ENCODE peak calls at places on chromosomes 13 and 19, in nine cellular contexts. One of them, this sample, is unnamed.

GRCh38 chr19:52962394-52963228 is at the start of gene ZNF816:
- DNase-seq in stimulated activated CD4-positive, alpha-beta T cell treated with anti-CD3 and anti-CD28 coated beads, Interleukin-15, amount 100 ng/mL, for 1 hour: peak; percentile 98
- DNase-seq in T-helper 1 cell: peak; percentile 98
- DNase-seq in stimulated activated effector memory CD8-positive, alpha-beta T cell treated with anti-CD3 and anti-CD28 coated beads, Interleukin-12 subunit alpha, Interleukin-12 subunit beta, amount 100 ng/mL, for 72 hours: peak; percentile 98
- DNase-seq in cardiac muscle cell: peak; percentile 98
- DNase-seq in HFF-Myc: peak; percentile 42
- DNase-seq in GF-D8: peak; percentile 81
- DNase-seq in EL: peak; percentile 96
- DNase-seq in left cardiac atrium: peak; percentile 98
- DNase-seq in this sample: peak; percentile 84

GRCh38 chr13:93345642-93346220 is 119.1 kb downstream of the GPC6 start:
- DNase-seq in stimulated activated CD4-positive, alpha-beta T cell treated with anti-CD3 and anti-CD28 coated beads, Interleukin-15, amount 100 ng/mL, for 1 hour: no peak
- DNase-seq in stimulated activated effector memory CD8-positive, alpha-beta T cell treated with anti-CD3 and anti-CD28 coated beads, Interleukin-12 subunit alpha, Interleukin-12 subunit beta, amount 100 ng/mL, for 72 hours: no peak
- DNase-seq in GF-D8: no peak
- DNase-seq in HFF-Myc: no peak
- DNase-seq in left cardiac atrium: no peak
- DNase-seq in T-helper 1 cell: no peak
- DNase-seq in EL: no peak
- DNase-seq in cardiac muscle cell: no peak
- DNase-seq in this sample: no peak

GRCh38 chr13:111668451-111668850 is 348.0 kb downstream of the TEX29 start:
- DNase-seq in stimulated activated CD4-positive, alpha-beta T cell treated with anti-CD3 and anti-CD28 coated beads, Interleukin-15, amount 100 ng/mL, for 1 hour: no peak
- DNase-seq in HFF-Myc: no peak
- DNase-seq in GF-D8: no peak
- DNase-seq in stimulated activated effector memory CD8-positive, alpha-beta T cell treated with anti-CD3 and anti-CD28 coated beads, Interleukin-12 subunit alpha, Interleukin-12 subunit beta, amount 100 ng/mL, for 72 hours: no peak
- DNase-seq in T-helper 1 cell: no peak
- DNase-seq in left cardiac atrium: no peak
- DNase-seq in EL: no peak
- DNase-seq in cardiac muscle cell: no peak
- DNase-seq in this sample: no peak

GRCh38 chr19:10551698-10552301 is 8.1 kb downstream of the ATG4D start:
- DNase-seq in T-helper 1 cell: no peak
- DNase-seq in stimulated activated CD4-positive, alpha-beta T cell treated with anti-CD3 and anti-CD28 coated beads, Interleukin-15, amount 100 ng/mL, for 1 hour: no peak
- DNase-seq in HFF-Myc: peak; percentile 16
- DNase-seq in GF-D8: no peak
- DNase-seq in left cardiac atrium: no peak
- DNase-seq in stimulated activated effector memory CD8-positive, alpha-beta T cell treated with anti-CD3 and anti-CD28 coated beads, Interleukin-12 subunit alpha, Interleukin-12 subunit beta, amount 100 ng/mL, for 72 hours: no peak
- DNase-seq in cardiac muscle cell: no peak
- DNase-seq in EL: peak; percentile 47
- DNase-seq in this sample: peak; percentile 58

GRCh38 chr19:51511353-51511752 is 9.8 kb upstream of the SIGLEC12 start:
- DNase-seq in stimulated activated CD4-positive, alpha-beta T cell treated with anti-CD3 and anti-CD28 coated beads, Interleukin-15, amount 100 ng/mL, for 1 hour: no peak
- DNase-seq in stimulated activated effector memory CD8-positive, alpha-beta T cell treated with anti-CD3 and anti-CD28 coated beads, Interleukin-12 subunit alpha, Interleukin-12 subunit beta, amount 100 ng/mL, for 72 hours: peak; percentile 49
- DNase-seq in left cardiac atrium: no peak
- DNase-seq in GF-D8: no peak
- DNase-seq in EL: peak; percentile 40
- DNase-seq in cardiac muscle cell: no peak
- DNase-seq in T-helper 1 cell: no peak
- DNase-seq in HFF-Myc: no peak
- DNase-seq in this sample: peak; percentile 14

GRCh38 chr19:42919757-42920079 is 2.0 kb upstream of the PSG6 start:
- DNase-seq in left cardiac atrium: no peak
- DNase-seq in HFF-Myc: no peak
- DNase-seq in stimulated activated effector memory CD8-positive, alpha-beta T cell treated with anti-CD3 and anti-CD28 coated beads, Interleukin-12 subunit alpha, Interleukin-12 subunit beta, amount 100 ng/mL, for 72 hours: no peak
- DNase-seq in stimulated activated CD4-positive, alpha-beta T cell treated with anti-CD3 and anti-CD28 coated beads, Interleukin-15, amount 100 ng/mL, for 1 hour: no peak
- DNase-seq in cardiac muscle cell: no peak
- DNase-seq in EL: peak; percentile 26
- DNase-seq in T-helper 1 cell: no peak
- DNase-seq in GF-D8: no peak
- DNase-seq in this sample: no peak

GRCh38 chr19:51025809-51026553 is 435 bp downstream of the KLK11 start:
- DNase-seq in stimulated activated effector memory CD8-positive, alpha-beta T cell treated with anti-CD3 and anti-CD28 coated beads, Interleukin-12 subunit alpha, Interleukin-12 subunit beta, amount 100 ng/mL, for 72 hours: no peak
- DNase-seq in cardiac muscle cell: no peak
- DNase-seq in left cardiac atrium: peak; percentile 51
- DNase-seq in T-helper 1 cell: no peak
- DNase-seq in stimulated activated CD4-positive, alpha-beta T cell treated with anti-CD3 and anti-CD28 coated beads, Interleukin-15, amount 100 ng/mL, for 1 hour: no peak
- DNase-seq in EL: no peak
- DNase-seq in GF-D8: no peak
- DNase-seq in HFF-Myc: no peak
- DNase-seq in this sample: no peak

GRCh38 chr13:100039740-100040139 is 49.2 kb upstream of the PCCA start:
- DNase-seq in EL: peak; percentile 27
- DNase-seq in HFF-Myc: no peak
- DNase-seq in cardiac muscle cell: peak; percentile 17
- DNase-seq in T-helper 1 cell: no peak
- DNase-seq in left cardiac atrium: no peak
- DNase-seq in stimulated activated CD4-positive, alpha-beta T cell treated with anti-CD3 and anti-CD28 coated beads, Interleukin-15, amount 100 ng/mL, for 1 hour: no peak
- DNase-seq in GF-D8: no peak
- DNase-seq in stimulated activated effector memory CD8-positive, alpha-beta T cell treated with anti-CD3 and anti-CD28 coated beads, Interleukin-12 subunit alpha, Interleukin-12 subunit beta, amount 100 ng/mL, for 72 hours: no peak
- DNase-seq in this sample: no peak